ENCODE peak calls at places on chromosomes 13 and 19, in eight cellular contexts. Y is sigmoid colon, M is GM12878, X is prostate gland, J is ovary, S is tibial nerve, C is left lung, E is neuronal stem cell. T is an unnamed sample.
A peak's percentile ranks its signal among the peaks of the same experiment; 100 is the strongest.

GRCh38 chr19:52110780-52111179 is 15.2 kb upstream of the ZNF841 start:
- DNase-seq in C (no peak), E (no peak), J (no peak), Y (no peak), S (no peak), X (no peak), M (no peak), T (no peak)

GRCh38 chr13:113064000-113064533 is 41.5 kb upstream of the F7 start:
- DNase-seq in S (no peak), E (no peak), M (no peak), X (no peak), J (no peak), C (peak; percentile 69), Y (no peak), T (no peak)

GRCh38 chr13:49213997-49214916 is 5.9 kb upstream of the MLNR start:
- DNase-seq in E (no peak), X (no peak), J (no peak), C (no peak), S (no peak), Y (no peak), M (no peak), T (no peak)

GRCh38 chr19:45187421-45188100 is 9.0 kb downstream of the BLOC1S3 start:
- DNase-seq in X (no peak), Y (no peak), S (no peak), J (no peak), E (no peak), M (no peak), C (no peak), T (no peak)

GRCh38 chr19:41620171-41620570 is 6.7 kb downstream of the CEACAM4 start:
- DNase-seq in J (no peak), X (no peak), E (no peak), C (no peak), Y (no peak), S (no peak), M (no peak), T (no peak)

GRCh38 chr19:926595-927043 is 784 bp downstream of the ARID3A start:
- DNase-seq in S (peak; percentile 63), Y (no peak), X (no peak), E (no peak), C (peak; percentile 94), M (no peak), J (peak; percentile 70), T (peak; percentile 63)

GRCh38 chr13:109998808-109999528 is 212.6 kb upstream of the IRS2 start:
- DNase-seq in C (no peak), E (no peak), M (no peak), J (no peak), Y (no peak), X (no peak), S (no peak), T (no peak)

GRCh38 chr19:47446534-47447469 is 24.9 kb downstream of the SLC8A2 start:
- DNase-seq in X (no peak), C (no peak), E (no peak), S (no peak), J (no peak), Y (no peak), M (no peak), T (no peak)

GRCh38 chr13:99367663-99368448 is 60.7 kb upstream of the GPR183 start:
- DNase-seq in M (no peak), J (no peak), S (no peak), Y (no peak), X (no peak), E (no peak), C (no peak), T (no peak)

GRCh38 chr13:30877335-30877734 is 28.7 kb upstream of the MEDAG start:
- DNase-seq in X (no peak), Y (no peak), J (no peak), C (no peak), S (no peak), E (no peak), M (no peak), T (no peak)

GRCh38 chr13:83449666-83450395 is 432.4 kb downstream of the SLITRK1 start:
- DNase-seq in E (no peak), C (no peak), X (no peak), M (no peak), Y (no peak), S (no peak), J (no peak), T (no peak)

GRCh38 chr19:3094638-3095374 is 644 bp downstream of the GNA11 start:
- DNase-seq in X (no peak), E (no peak), C (peak; percentile 83), J (no peak), M (no peak), Y (no peak), S (no peak), T (peak; percentile 39)

GRCh38 chr19:13019330-13019729 is 24.1 kb downstream of the NFIX start:
- DNase-seq in S (no peak), X (no peak), C (no peak), E (no peak), M (no peak), Y (no peak), J (no peak), T (no peak)
- H3K4me1 ChIP-seq in S (no peaks in the 10 kb centered on the region), X (peaks cover 38% of the 10 kb centered on the region), C (peaks cover 70% of the 10 kb centered on the region), E (peaks cover 4% of the 10 kb centered on the region), M (peaks cover 15% of the 10 kb centered on the region), Y (peaks cover 88% of the 10 kb centered on the region), J (peaks cover 44% of the 10 kb centered on the region), T (peaks cover 37% of the 10 kb centered on the region)

GRCh38 chr19:29040291-29040690 is 172.7 kb downstream of the UQCRFS1 start:
- DNase-seq in S (peak; percentile 37), Y (no peak), C (no peak), M (no peak), X (no peak), J (peak; percentile 21), E (no peak), T (peak; percentile 4)
- H3K4me3 ChIP-seq in S (no peak overlapping the region), Y (no peak overlapping the region), C (no peak overlapping the region), M (no peak overlapping the region), X (no peak overlapping the region), J (no peak overlapping the region), E (no peak overlapping the region), T (no peak overlapping the region)

GRCh38 chr19:37669336-37669963 is 14.2 kb upstream of the ZFP30 start:
- DNase-seq in M (no peak), J (no peak), X (no peak), E (no peak), S (no peak), Y (no peak), C (no peak), T (no peak)
- H3K9me3 ChIP-seq in M (peaks cover 4% of the 10 kb centered on the region), J (peaks cover 19% of the 10 kb centered on the region), X (no peaks in the 10 kb centered on the region), E (peaks cover 15% of the 10 kb centered on the region), S (peaks cover 17% of the 10 kb centered on the region), Y (peaks cover 32% of the 10 kb centered on the region), C (peaks cover 6% of the 10 kb centered on the region), T (peaks cover 44% of the 10 kb centered on the region)

GRCh38 chr19:7670150-7670784 is 1.4 kb downstream of the RETN start:
- DNase-seq in S (no peak), Y (no peak), M (no peak), X (no peak), J (no peak), C (peak; percentile 94), E (no peak), T (no peak)

GRCh38 chr19:7670790-7671189 is 1.9 kb downstream of the RETN start:
- DNase-seq in M (no peak), E (no peak), X (no peak), S (no peak), C (no peak), J (no peak), Y (no peak), T (no peak)

GRCh38 chr19:7672522-7672921 is 3.7 kb downstream of the RETN start:
- DNase-seq in Y (no peak), E (no peak), X (no peak), J (no peak), M (no peak), S (no peak), C (no peak), T (no peak)

GRCh38 chr19:7668842-7669241 is at the start of gene RETN:
- DNase-seq in Y (no peak), C (no peak), E (no peak), M (no peak), J (no peak), S (no peak), X (no peak), T (no peak)

DNA sequence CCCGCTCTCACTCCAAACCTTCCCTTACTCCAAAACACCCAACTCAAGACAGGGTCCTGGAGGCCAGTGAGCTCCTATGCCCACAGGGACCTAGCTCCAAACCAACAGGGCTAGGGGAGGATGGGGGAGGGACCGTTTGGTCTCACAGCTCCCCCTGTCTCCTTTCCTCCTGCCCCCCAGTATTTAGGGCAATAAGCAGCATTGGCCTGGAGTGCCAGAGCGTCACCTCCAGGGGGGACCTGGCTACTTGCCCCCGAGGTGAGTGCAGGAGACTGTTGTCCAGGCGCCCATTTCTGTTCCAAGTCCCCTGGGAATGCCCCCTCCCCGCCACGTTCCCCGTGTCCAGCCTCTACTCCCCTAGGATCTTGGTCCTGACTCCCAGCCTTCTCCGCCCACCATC is 792 bp downstream of the RETN start:
- DNase-seq in C (no peak), S (no peak), Y (no peak), J (no peak), E (no peak), X (no peak), M (no peak), T (no peak)
- H3K4me1 ChIP-seq in C (no peaks in the 10 kb centered on the region), S (no peaks in the 10 kb centered on the region), Y (no peaks in the 10 kb centered on the region), J (no peaks in the 10 kb centered on the region), E (no peaks in the 10 kb centered on the region), X (no peaks in the 10 kb centered on the region), M (no peaks in the 10 kb centered on the region), T (no peaks in the 10 kb centered on the region)

GRCh38 chr19:37981785-37982475 is 74.9 kb downstream of the SIPA1L3 start:
- DNase-seq in X (peak; percentile 77), S (no peak), E (no peak), Y (no peak), M (no peak), C (no peak), J (no peak), T (peak; percentile 43)
- H3K4me3 ChIP-seq in X (no peak overlapping the region), S (no peak overlapping the region), E (no peak overlapping the region), Y (no peak overlapping the region), M (no peak overlapping the region), C (no peak overlapping the region), J (no peak overlapping the region), T (no peak overlapping the region)

GRCh38 chr13:50921706-50922105 is 12.1 kb downstream of the RNASEH2B start:
- DNase-seq in E (no peak), C (no peak), S (no peak), J (no peak), X (no peak), Y (no peak), M (no peak), T (no peak)

GRCh38 chr13:50928609-50929274 is 19.2 kb downstream of the RNASEH2B start:
- DNase-seq in C (no peak), E (no peak), M (no peak), J (no peak), Y (no peak), X (no peak), S (no peak), T (no peak)

GRCh38 chr13:50928088-50928487 is 18.5 kb downstream of the RNASEH2B start:
- DNase-seq in X (no peak), C (no peak), Y (no peak), J (no peak), M (no peak), S (no peak), E (no peak), T (no peak)

GRCh38 chr13:50923272-50923671 is 13.7 kb downstream of the RNASEH2B start:
- DNase-seq in E (no peak), M (no peak), J (no peak), X (no peak), S (no peak), Y (no peak), C (no peak), T (no peak)

GRCh38 chr13:50924025-50924424 is 14.4 kb downstream of the RNASEH2B start:
- DNase-seq in M (no peak), J (no peak), Y (no peak), E (no peak), X (no peak), C (no peak), S (no peak), T (no peak)
- H3K9me3 ChIP-seq in M (peaks cover 27% of the 10 kb centered on the region), J (peaks cover 12% of the 10 kb centered on the region), Y (peaks cover 9% of the 10 kb centered on the region), E (peaks cover 7% of the 10 kb centered on the region), X (no peaks in the 10 kb centered on the region), C (no peaks in the 10 kb centered on the region), S (no peaks in the 10 kb centered on the region), T (no peaks in the 10 kb centered on the region)

T was measured in body of pancreas.